ENCODE peak calls at places on chromosomes 7 and 10, in nine cellular contexts. Z is choroid plexus epithelial cell; Y is fibroblast of the aortic adventitia; X is CD8-positive, alpha-beta T cell; A is A549; H is HCT116; S is GM12865; B is brain microvascular endothelial cell; P is BJ. C is an unnamed sample.

GRCh38 chr10:102919237-102919959 is 1.3 kb downstream of the CNNM2 start:
- DNase-seq in Z (peak; percentile 16), Y (peak; percentile 16), X (peak; percentile 22), A (no peak), H (no peak), S (peak; percentile 27), B (no peak), P (no peak), C (peak; percentile 11)

GRCh38 chr10:14774797-14775196 is at the start of gene FAM107B:
- DNase-seq in Z (no peak), Y (no peak), X (no peak), A (no peak), H (no peak), S (no peak), B (no peak), P (no peak), C (no peak)

GRCh38 chr10:10850227-10850626 is 167.4 kb upstream of the CELF2 start:
- DNase-seq in Z (no peak), Y (peak; percentile 8), X (no peak), A (no peak), H (no peak), S (no peak), B (no peak), P (no peak), C (no peak)

GRCh38 chr7:105707967-105708580 is 126.8 kb upstream of the EFCAB10 start:
- DNase-seq in Z (no peak), Y (no peak), X (no peak), A (no peak), H (no peak), S (no peak), B (no peak), P (no peak), C (no peak)

GRCh38 chr7:132436121-132436520 is 140.1 kb downstream of the PLXNA4 start:
- DNase-seq in Z (no peak), Y (no peak), X (no peak), A (no peak), H (no peak), S (no peak), B (no peak), P (no peak), C (no peak)

GRCh38 chr7:71735961-71736556 is 604.1 kb downstream of the GALNT17 start:
- DNase-seq in Z (peak; percentile 80), Y (peak; percentile 57), X (no peak), A (peak; percentile 53), H (peak; percentile 28), S (peak; percentile 65), B (peak; percentile 65), P (no peak), C (peak; percentile 62)

GRCh38 chr10:5492322-5492855 is 7.0 kb downstream of the CALML5 start:
- DNase-seq in Z (no peak), Y (no peak), X (no peak), A (no peak), H (no peak), S (no peak), B (no peak), P (no peak), C (no peak)

GRCh38 chr7:47654672-47655340 is 72.9 kb upstream of the TNS3 start:
- DNase-seq in Z (peak; percentile 62), Y (peak; percentile 84), X (no peak), A (no peak), H (no peak), S (no peak), B (peak; percentile 64), P (no peak), C (no peak)

GRCh38 chr10:127151981-127152699 is 44.3 kb downstream of the INSYN2A start:
- DNase-seq in Z (peak; percentile 52), Y (no peak), X (no peak), A (peak; percentile 41), H (no peak), S (no peak), B (no peak), P (no peak), C (peak; percentile 52)

DNA sequence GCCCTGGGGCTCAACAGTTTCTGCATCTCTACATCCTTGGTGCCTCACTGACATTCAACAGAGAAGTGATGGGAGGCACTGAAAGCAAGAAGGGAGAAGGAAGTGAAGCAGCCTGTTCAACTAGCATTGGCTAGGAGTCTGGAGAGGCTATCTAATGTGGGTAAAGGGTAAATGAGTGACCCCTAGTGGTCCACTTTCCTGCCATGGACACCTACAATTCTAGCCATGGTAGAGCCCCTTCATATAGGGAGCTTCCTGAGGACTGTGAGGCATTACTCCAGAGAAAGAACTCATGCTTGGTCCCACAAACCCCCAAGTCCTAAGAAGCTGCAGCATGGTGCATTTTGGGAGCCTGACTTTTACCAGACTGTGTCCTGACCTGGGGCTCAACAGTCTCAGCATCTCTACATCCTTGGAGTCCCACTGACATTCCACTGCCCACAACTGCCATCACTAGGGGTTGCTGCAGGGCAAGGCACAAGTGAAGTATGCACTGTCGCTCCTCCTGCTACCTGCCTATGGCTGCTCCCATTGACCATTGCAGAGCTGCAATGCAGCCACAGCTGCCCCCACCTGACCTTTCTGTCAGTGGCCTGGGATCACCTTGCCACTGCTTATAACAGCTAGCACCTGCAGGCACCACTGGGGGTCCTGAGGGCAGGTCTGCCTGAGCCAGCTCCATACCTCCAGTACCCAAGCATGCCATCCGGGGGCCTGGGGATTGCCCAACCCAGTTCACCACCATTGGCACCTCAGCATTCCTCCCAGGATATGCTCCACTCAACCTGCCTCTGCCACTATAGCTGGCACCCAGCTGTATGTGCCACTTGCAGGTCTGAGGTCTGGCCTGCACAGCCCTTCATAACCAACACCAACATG is 44.1 kb upstream of the CDK6 start:
- DNase-seq in Z (peak; percentile 35), Y (peak; percentile 36), X (no peak), A (peak; percentile 47), H (peak; percentile 4), S (peak; percentile 63), B (no peak), P (no peak), C (no peak)
- TF ChIP-seq CTCF in Z (peak; percentile 15), Y (peak; percentile 14), X (no peak), A (peak; percentile 23), H (peak; percentile 35), S (peak; percentile 13), B (peak; percentile 41), P (peak; percentile 13), C (peak; percentile 15)

GRCh38 chr10:91385686-91386085 is 24.5 kb upstream of the HECTD2 start:
- DNase-seq in Z (no peak), Y (no peak), X (no peak), A (no peak), H (no peak), S (no peak), B (no peak), P (no peak), C (no peak)

GRCh38 chr10:91381562-91381923 is 28.6 kb upstream of the HECTD2 start:
- DNase-seq in Z (no peak), Y (peak; percentile 21), X (no peak), A (no peak), H (no peak), S (no peak), B (no peak), P (no peak), C (peak; percentile 30)

GRCh38 chr10:91378061-91378460 is 32.1 kb upstream of the HECTD2 start:
- DNase-seq in Z (peak; percentile 20), Y (peak; percentile 56), X (peak; percentile 33), A (no peak), H (no peak), S (peak; percentile 18), B (peak; percentile 50), P (no peak), C (peak; percentile 69)

DNA sequence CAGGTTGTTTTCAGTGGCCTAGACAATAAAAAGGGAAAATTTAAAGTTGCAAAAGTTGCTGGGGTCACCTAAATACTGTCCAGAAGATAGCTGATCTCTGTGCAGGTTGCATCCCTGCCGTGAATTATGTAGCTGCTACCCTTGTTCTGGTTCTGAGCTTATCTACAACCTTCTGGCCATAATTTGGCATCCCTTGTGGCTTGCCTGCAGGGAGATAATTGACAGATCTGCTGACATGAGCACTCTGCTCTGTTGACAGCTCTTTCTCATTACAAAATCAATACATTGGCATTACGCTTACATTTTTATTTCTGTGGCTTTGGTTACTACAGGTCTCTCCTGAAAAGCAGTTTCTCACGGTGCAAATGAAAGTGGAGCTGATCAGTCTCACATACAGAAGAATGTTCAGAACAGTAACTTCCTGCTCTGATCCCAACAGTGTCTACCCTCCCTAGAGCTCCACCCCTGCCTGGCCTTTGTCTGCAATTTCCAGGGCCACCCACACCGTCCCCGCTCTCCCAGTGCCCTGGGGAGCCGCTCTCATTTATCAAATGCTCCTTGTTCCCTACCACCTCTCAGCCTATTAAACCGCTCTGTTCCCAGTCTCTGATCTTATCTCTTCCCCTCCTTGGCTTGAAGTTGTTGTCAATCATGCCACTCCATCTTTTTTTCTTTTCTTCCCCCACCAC is 29.1 kb upstream of the HECTD2 start:
- DNase-seq in Z (peak; percentile 23), Y (no peak), X (no peak), A (no peak), H (no peak), S (no peak), B (no peak), P (no peak), C (no peak)
- H3K4me3 ChIP-seq in Z (no peak overlapping the region), Y (no peak overlapping the region), X (no peak overlapping the region), A (no peak overlapping the region), H (no peak overlapping the region), S (no peak overlapping the region), B (no peak overlapping the region), P (no peak overlapping the region), C (no peak overlapping the region)

DNA sequence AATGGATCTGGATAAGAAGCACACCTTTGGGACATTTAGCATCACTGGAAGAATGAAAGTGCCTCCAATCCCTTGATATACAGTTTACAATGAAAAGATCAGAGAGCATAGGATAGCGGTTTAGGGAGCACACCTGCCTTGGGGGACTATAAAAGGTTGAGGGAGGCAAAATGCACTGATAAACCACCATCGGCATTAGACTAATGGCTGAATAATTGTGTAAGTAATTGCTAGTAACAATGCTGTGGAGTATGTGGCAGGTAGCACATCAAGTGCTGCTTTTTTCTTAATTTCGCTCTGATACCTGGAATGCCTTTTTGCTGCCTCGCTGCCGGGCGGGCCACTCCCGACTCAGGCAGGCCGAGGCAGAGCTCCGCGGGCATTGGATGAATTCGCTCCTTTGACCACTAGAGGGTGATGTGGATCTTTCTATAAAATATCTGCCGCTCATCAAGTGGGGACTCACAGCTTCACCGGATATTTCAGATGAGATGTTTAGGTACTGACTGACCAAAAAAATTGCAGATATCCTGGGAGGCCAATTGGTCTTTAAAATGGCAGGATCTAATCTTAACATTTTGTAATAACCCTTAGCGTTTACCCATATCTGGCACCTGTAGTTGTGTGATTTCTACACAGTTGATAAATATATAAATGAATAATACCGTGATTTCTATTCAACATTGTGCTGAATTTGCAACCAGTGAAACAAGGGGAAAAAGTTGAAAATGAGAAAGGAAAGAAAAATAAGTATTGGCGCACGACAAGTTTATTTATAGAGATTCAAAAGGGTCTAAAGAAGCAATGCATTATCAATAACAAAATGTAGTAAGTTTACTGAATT is 116.8 kb upstream of the PRSS1 start:
- DNase-seq in Z (peak; percentile 80), Y (peak; percentile 71), X (peak; percentile 33), A (peak; percentile 65), H (peak; percentile 63), S (peak; percentile 78), B (peak; percentile 69), P (no peak), C (peak; percentile 67)
- TF ChIP-seq CTCF in Z (peak; percentile 81), Y (peak; percentile 73), X (peak; percentile 58), A (peak; percentile 81), H (peak; percentile 71), S (peak; percentile 67), B (peak; percentile 81), P (peak; percentile 79), C (peak; percentile 74)

GRCh38 chr10:17811466-17811865 is 2.3 kb downstream of the MRC1 start:
- DNase-seq in Z (no peak), Y (no peak), X (no peak), A (no peak), H (no peak), S (no peak), B (no peak), P (no peak), C (no peak)
- H3K4me3 ChIP-seq in Z (no peak overlapping the region), Y (no peak overlapping the region), X (no peak overlapping the region), A (no peak overlapping the region), H (no peak overlapping the region), S (no peak overlapping the region), B (no peak overlapping the region), P (no peak overlapping the region), C (no peak overlapping the region)